ENCODE peak calls at places on chromosomes 3 and 15, in nine cellular contexts. S, A, V, D, B, K, H, U and X are unnamed samples.

GRCh38 chr15:98952381-98952803 is 55.2 kb downstream of the PGPEP1L start:
- DNase-seq in S (no peak), A (no peak), V (peak; percentile 55), D (no peak), B (no peak), K (no peak), H (peak; percentile 59), U (no peak), X (no peak)

GRCh38 chr3:115194461-115194860 is 47.4 kb upstream of the ZBTB20 start:
- DNase-seq in S (no peak), A (no peak), V (peak; percentile 27), D (no peak), B (no peak), K (no peak), H (no peak), U (no peak), X (no peak)

GRCh38 chr3:99878005-99878404 is 60.3 kb downstream of the CMSS1 start:
- DNase-seq in S (no peak), A (no peak), V (peak; percentile 74), D (no peak), B (no peak), K (no peak), H (no peak), U (no peak), X (no peak)

GRCh38 chr3:24166518-24166917 is 221.4 kb downstream of the NR1D2 start:
- DNase-seq in S (no peak), A (no peak), V (no peak), D (no peak), B (no peak), K (no peak), H (no peak), U (no peak), X (no peak)

GRCh38 chr3:137349949-137350348 is 392.2 kb downstream of the IL20RB start:
- DNase-seq in S (no peak), A (no peak), V (no peak), D (no peak), B (no peak), K (no peak), H (no peak), U (no peak), X (no peak)

GRCh38 chr3:151923901-151924300 is 50.5 kb downstream of the SUCNR1 start:
- DNase-seq in S (no peak), A (no peak), V (peak; percentile 38), D (no peak), B (no peak), K (no peak), H (no peak), U (no peak), X (no peak)

GRCh38 chr3:48990636-48991421 is 788 bp downstream of the P4HTM start:
- DNase-seq in S (peak; percentile 41), A (no peak), V (peak; percentile 23), D (peak; percentile 72), B (no peak), K (peak; percentile 39), H (no peak), U (no peak), X (peak; percentile 69)

GRCh38 chr3:179957264-179957845 is 79.4 kb downstream of the PEX5L start:
- DNase-seq in S (peak; percentile 20), A (no peak), V (no peak), D (no peak), B (no peak), K (no peak), H (no peak), U (no peak), X (no peak)

GRCh38 chr3:15633159-15633558 is 31.6 kb downstream of the BTD start:
- DNase-seq in S (no peak), A (no peak), V (no peak), D (peak; percentile 25), B (no peak), K (no peak), H (no peak), U (no peak), X (no peak)

GRCh38 chr3:82505079-82505756 is 743.8 kb upstream of the GBE1 start:
- DNase-seq in S (no peak), A (no peak), V (no peak), D (no peak), B (peak; percentile 57), K (no peak), H (no peak), U (no peak), X (no peak)

GRCh38 chr3:115788921-115789470 is 165.7 kb downstream of the GAP43 start:
- DNase-seq in S (no peak), A (no peak), V (peak; percentile 73), D (no peak), B (no peak), K (no peak), H (no peak), U (no peak), X (no peak)

GRCh38 chr3:172766718-172767405 is 16.3 kb downstream of the ECT2 start:
- DNase-seq in S (no peak), A (no peak), V (no peak), D (no peak), B (no peak), K (no peak), H (no peak), U (no peak), X (no peak)
- H3K36me3 ChIP-seq in S (peaks cover 93% of the 10 kb centered on the region), A (peaks cover 3% of the 10 kb centered on the region), V (peaks cover 6% of the 10 kb centered on the region), D (peaks cover 87% of the 10 kb centered on the region), B (no peaks in the 10 kb centered on the region), K (no peaks in the 10 kb centered on the region), H (no peaks in the 10 kb centered on the region), U (no peaks in the 10 kb centered on the region), X (no peaks in the 10 kb centered on the region)

GRCh38 chr15:64426845-64427465 is 33.4 kb upstream of the ZNF609 start:
- DNase-seq in S (no peak), A (no peak), V (peak; percentile 65), D (peak; percentile 38), B (no peak), K (no peak), H (no peak), U (no peak), X (no peak)

GRCh38 chr15:64429448-64429847 is 30.9 kb upstream of the ZNF609 start:
- DNase-seq in S (no peak), A (no peak), V (no peak), D (no peak), B (no peak), K (no peak), H (no peak), U (no peak), X (no peak)

DNA sequence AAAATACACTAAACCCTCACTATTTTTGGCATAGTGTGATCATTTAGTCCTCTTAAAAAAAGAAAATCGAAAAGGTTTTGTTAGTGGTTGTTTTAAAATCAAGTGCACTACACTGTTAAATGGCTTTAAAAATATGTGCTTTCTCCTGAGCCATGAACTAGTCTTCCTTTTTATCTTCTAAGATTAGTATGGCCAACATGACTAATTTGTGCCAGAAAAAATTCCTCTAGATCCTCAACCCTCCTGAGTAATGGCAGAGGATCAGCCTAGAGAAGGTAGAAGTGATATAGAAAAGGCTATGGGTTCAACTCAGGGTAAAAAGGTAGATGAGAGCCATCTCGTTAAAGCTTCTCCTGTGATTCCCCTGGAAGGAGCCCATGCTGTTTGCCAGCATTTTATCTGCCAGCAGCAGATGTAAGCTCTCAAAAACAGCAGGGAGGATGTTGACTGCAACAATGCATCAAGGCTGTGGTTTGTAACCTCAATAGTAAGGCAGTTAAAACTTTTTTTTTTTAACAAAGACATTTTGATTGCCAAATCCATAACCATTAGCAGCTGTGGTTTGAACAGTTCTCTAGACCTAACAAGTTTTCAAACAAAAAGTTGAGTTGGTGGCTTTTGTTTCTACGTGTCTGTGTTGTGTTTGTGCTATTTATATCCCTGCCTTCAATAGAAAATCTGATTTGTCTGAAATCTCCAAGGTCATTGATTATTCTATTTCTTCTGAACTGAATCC is 30.2 kb upstream of the ZNF609 start:
- DNase-seq in S (no peak), A (no peak), V (peak; percentile 97), D (peak; percentile 68), B (no peak), K (peak; percentile 19), H (no peak), U (peak; percentile 71), X (peak; percentile 67)
- H3K9me3 ChIP-seq in S (no peaks in the 10 kb centered on the region), A (no peaks in the 10 kb centered on the region), V (no peaks in the 10 kb centered on the region), D (no peaks in the 10 kb centered on the region), B (no peaks in the 10 kb centered on the region), K (no peaks in the 10 kb centered on the region), H (no peaks in the 10 kb centered on the region), U (no peaks in the 10 kb centered on the region), X (no peaks in the 10 kb centered on the region)

GRCh38 chr3:155241559-155241958 is 51.9 kb downstream of the STRIT1 start:
- DNase-seq in S (no peak), A (no peak), V (peak; percentile 94), D (no peak), B (no peak), K (no peak), H (no peak), U (no peak), X (no peak)

GRCh38 chr3:155244699-155245098 is 48.8 kb downstream of the STRIT1 start:
- DNase-seq in S (no peak), A (no peak), V (peak; percentile 23), D (no peak), B (no peak), K (no peak), H (no peak), U (no peak), X (no peak)

GRCh38 chr3:155242342-155242741 is 51.1 kb downstream of the STRIT1 start:
- DNase-seq in S (no peak), A (no peak), V (peak; percentile 55), D (no peak), B (no peak), K (no peak), H (no peak), U (no peak), X (no peak)

GRCh38 chr3:155244206-155244605 is 49.3 kb downstream of the STRIT1 start:
- DNase-seq in S (peak; percentile 5), A (no peak), V (peak; percentile 77), D (no peak), B (no peak), K (no peak), H (no peak), U (no peak), X (no peak)

DNA sequence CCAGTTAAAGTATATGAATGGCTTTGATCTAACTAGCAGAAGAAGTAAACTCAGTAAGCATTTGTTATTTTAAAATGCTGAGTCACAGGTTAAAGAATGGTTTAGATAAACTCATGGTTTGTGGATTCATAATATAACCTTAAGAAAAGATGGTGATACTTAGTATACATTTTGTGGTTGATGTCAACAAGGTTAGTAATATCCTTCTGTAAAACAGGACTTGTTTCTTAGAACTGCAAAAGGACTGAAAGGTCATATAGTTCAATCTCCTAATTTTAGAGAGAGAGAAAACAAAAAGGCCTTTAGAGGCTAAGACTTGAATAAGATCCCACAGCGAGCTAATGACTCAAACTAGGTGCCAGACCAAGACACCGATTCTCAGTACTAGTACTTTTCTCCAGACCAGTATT is 50.0 kb downstream of the STRIT1 start:
- DNase-seq in S (no peak), A (no peak), V (peak; percentile 77), D (no peak), B (no peak), K (no peak), H (no peak), U (no peak), X (no peak)
- H3K36me3 ChIP-seq in S (no peaks in the 10 kb centered on the region), A (no peaks in the 10 kb centered on the region), V (no peaks in the 10 kb centered on the region), D (no peaks in the 10 kb centered on the region), B (no peaks in the 10 kb centered on the region), K (no peaks in the 10 kb centered on the region), H (no peaks in the 10 kb centered on the region), U (no peaks in the 10 kb centered on the region), X (no peaks in the 10 kb centered on the region)

DNA sequence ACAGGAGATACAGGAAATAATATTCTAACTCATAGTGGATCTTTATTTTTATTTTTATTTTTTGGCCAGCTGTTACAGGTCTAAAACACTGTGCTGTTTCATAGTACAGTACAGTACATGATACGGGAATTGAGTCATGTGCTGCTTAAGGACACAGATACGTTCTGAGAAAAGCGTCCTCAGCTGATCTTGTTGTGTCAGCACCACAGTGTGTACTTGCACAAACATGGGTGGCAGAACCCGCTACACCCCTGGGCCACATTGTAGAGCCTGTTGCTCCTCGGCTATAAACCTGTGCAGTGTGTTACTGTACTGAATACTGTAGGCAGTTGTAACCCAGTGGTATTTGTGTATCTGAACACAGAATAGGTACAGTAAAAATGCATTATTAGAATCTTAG is 183.4 kb downstream of the OR4M2 start:
- DNase-seq in S (no peak), A (no peak), V (no peak), D (no peak), B (no peak), K (no peak), H (no peak), U (no peak), X (no peak)
- H3K9me3 ChIP-seq in S (no peaks in the 10 kb centered on the region), A (peaks cover 5% of the 10 kb centered on the region), V (peaks cover 5% of the 10 kb centered on the region), D (peaks cover 41% of the 10 kb centered on the region), B (no peaks in the 10 kb centered on the region), K (no peaks in the 10 kb centered on the region), H (peaks cover 6% of the 10 kb centered on the region), U (no peaks in the 10 kb centered on the region), X (no peaks in the 10 kb centered on the region)